ENCODE peak calls at places on chromosomes 12 and 14, in seven cellular contexts. N, U, F, S, W, O and K are unnamed samples.

GRCh38 chr14:77799863-77800730 is at the start of gene ADCK1:
- DNase-seq in N (peak; percentile 90), U (peak; percentile 80), F (peak; percentile 82), S (peak; percentile 34), W (no peak), O (peak; percentile 68), K (peak; percentile 80)

GRCh38 chr12:19227190-19227879 is 97.8 kb downstream of the PLEKHA5 start:
- DNase-seq in N (no peak), U (no peak), F (no peak), S (no peak), W (no peak), O (no peak), K (no peak)

GRCh38 chr14:79639638-79640037 is 571.7 kb downstream of the DIO2 start:
- DNase-seq in N (no peak), U (no peak), F (no peak), S (no peak), W (no peak), O (no peak), K (no peak)

GRCh38 chr12:102847131-102847530 is 69.9 kb downstream of the PAH start:
- DNase-seq in N (no peak), U (no peak), F (no peak), S (no peak), W (no peak), O (no peak), K (no peak)

GRCh38 chr12:104303538-104304151 is at the start of gene EID3:
- DNase-seq in N (peak; percentile 80), U (peak; percentile 80), F (no peak), S (no peak), W (no peak), O (no peak), K (peak; percentile 80)

GRCh38 chr12:3076730-3077571 is at the start of gene TSPAN9:
- DNase-seq in N (peak; percentile 96), U (peak; percentile 70), F (peak; percentile 89), S (no peak), W (no peak), O (peak; percentile 37), K (peak; percentile 88)

GRCh38 chr12:85489194-85489593 is 209.2 kb downstream of the ALX1 start:
- DNase-seq in N (no peak), U (no peak), F (no peak), S (no peak), W (no peak), O (no peak), K (no peak)

GRCh38 chr12:13101854-13102375 is 1.6 kb downstream of the GSG1 start:
- DNase-seq in N (no peak), U (no peak), F (no peak), S (no peak), W (no peak), O (peak; percentile 62), K (no peak)

GRCh38 chr12:80232873-80233272 is 133.5 kb downstream of the OTOGL start:
- DNase-seq in N (no peak), U (no peak), F (no peak), S (no peak), W (no peak), O (no peak), K (no peak)

GRCh38 chr12:106274575-106275081 is 26.8 kb upstream of the CKAP4 start:
- DNase-seq in N (no peak), U (no peak), F (no peak), S (no peak), W (no peak), O (peak; percentile 87), K (no peak)

GRCh38 chr12:74846116-74846515 is 308.5 kb downstream of the ATXN7L3B start:
- DNase-seq in N (no peak), U (no peak), F (no peak), S (no peak), W (no peak), O (no peak), K (no peak)

GRCh38 chr14:73850940-73851339 is 691 bp upstream of the PTGR2 start:
- DNase-seq in N (no peak), U (no peak), F (peak; percentile 7), S (no peak), W (no peak), O (peak; percentile 38), K (no peak)

GRCh38 chr14:36944307-36945010 is 227.9 kb downstream of the SLC25A21 start:
- DNase-seq in N (no peak), U (no peak), F (no peak), S (no peak), W (no peak), O (no peak), K (no peak)

GRCh38 chr14:89681086-89682018 is 264.3 kb upstream of the FOXN3 start:
- DNase-seq in N (no peak), U (peak; percentile 29), F (no peak), S (peak; percentile 73), W (no peak), O (no peak), K (no peak)

GRCh38 chr12:100953217-100953616 is 158.6 kb downstream of the ANO4 start:
- DNase-seq in N (no peak), U (no peak), F (no peak), S (no peak), W (no peak), O (no peak), K (no peak)

GRCh38 chr14:100364403-100364802 is 41.3 kb downstream of the SLC25A47 start:
- DNase-seq in N (no peak), U (no peak), F (no peak), S (no peak), W (no peak), O (no peak), K (no peak)

GRCh38 chr12:38771871-38772270 is 133.5 kb downstream of the CPNE8 start:
- DNase-seq in N (no peak), U (no peak), F (no peak), S (peak; percentile 71), W (no peak), O (no peak), K (no peak)

GRCh38 chr12:38772427-38772826 is 133.0 kb downstream of the CPNE8 start:
- DNase-seq in N (no peak), U (no peak), F (no peak), S (no peak), W (no peak), O (no peak), K (no peak)

GRCh38 chr12:38776657-38777056 is 128.7 kb downstream of the CPNE8 start:
- DNase-seq in N (no peak), U (no peak), F (no peak), S (no peak), W (no peak), O (no peak), K (no peak)

DNA sequence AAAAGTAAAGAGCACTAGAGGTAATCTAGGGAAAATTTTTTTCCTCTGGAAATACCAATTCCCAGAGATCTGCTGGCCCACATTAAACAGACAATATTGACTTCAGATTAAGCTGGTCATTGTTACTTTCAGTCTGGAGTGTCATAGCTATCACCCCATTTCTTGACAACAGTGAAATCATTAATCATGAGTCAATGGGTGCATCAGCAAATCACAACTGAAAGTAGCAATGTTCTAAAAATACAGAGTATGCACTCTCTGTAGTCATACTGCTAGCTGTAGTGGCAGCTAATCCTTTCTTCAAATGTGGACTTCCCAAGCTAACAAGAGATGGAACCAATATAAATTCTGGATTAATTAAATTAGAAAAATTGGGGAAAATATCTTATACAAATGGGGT is 129.9 kb downstream of the CPNE8 start:
- DNase-seq in N (no peak), U (no peak), F (no peak), S (peak; percentile 76), W (no peak), O (no peak), K (no peak)
- TF ChIP-seq TAF1 in N (no peak), U (no peak), F (no peak), S (no peak), W (no peak), O (no peak), K (no peak)

GRCh38 chr12:124397399-124397679 is 102.4 kb downstream of the RFLNA start:
- DNase-seq in N (peak; percentile 73), U (no peak), F (no peak), S (no peak), W (no peak), O (no peak), K (no peak)

GRCh38 chr12:124397807-124398577 is 103.1 kb downstream of the RFLNA start:
- DNase-seq in N (no peak), U (no peak), F (peak; percentile 35), S (no peak), W (no peak), O (no peak), K (no peak)

GRCh38 chr12:124395986-124396385 is 101.1 kb downstream of the RFLNA start:
- DNase-seq in N (no peak), U (no peak), F (no peak), S (no peak), W (no peak), O (no peak), K (no peak)

GRCh38 chr12:124395284-124395752 is 100.4 kb downstream of the RFLNA start:
- DNase-seq in N (peak; percentile 79), U (no peak), F (no peak), S (no peak), W (no peak), O (no peak), K (no peak)

GRCh38 chr12:124396544-124397398 is 101.9 kb downstream of the RFLNA start:
- DNase-seq in N (peak; percentile 57), U (no peak), F (peak; percentile 30), S (no peak), W (no peak), O (no peak), K (no peak)
- TF ChIP-seq TAF1 in N (no peak), U (no peak), F (no peak), S (no peak), W (no peak), O (no peak), K (no peak)

GRCh38 chr12:57563358-57563757 is 13.5 kb downstream of the KIF5A start:
- DNase-seq in N (no peak), U (no peak), F (no peak), S (no peak), W (no peak), O (no peak), K (no peak)
- TF ChIP-seq TAF1 in N (no peak), U (no peak), F (no peak), S (no peak), W (no peak), O (no peak), K (no peak)

GRCh38 chr12:41418586-41418985 is 230.5 kb downstream of the PDZRN4 start:
- DNase-seq in N (no peak), U (no peak), F (no peak), S (no peak), W (no peak), O (no peak), K (no peak)

GRCh38 chr12:41424651-41425050 is 236.5 kb downstream of the PDZRN4 start:
- DNase-seq in N (no peak), U (no peak), F (no peak), S (no peak), W (no peak), O (no peak), K (no peak)

DNA sequence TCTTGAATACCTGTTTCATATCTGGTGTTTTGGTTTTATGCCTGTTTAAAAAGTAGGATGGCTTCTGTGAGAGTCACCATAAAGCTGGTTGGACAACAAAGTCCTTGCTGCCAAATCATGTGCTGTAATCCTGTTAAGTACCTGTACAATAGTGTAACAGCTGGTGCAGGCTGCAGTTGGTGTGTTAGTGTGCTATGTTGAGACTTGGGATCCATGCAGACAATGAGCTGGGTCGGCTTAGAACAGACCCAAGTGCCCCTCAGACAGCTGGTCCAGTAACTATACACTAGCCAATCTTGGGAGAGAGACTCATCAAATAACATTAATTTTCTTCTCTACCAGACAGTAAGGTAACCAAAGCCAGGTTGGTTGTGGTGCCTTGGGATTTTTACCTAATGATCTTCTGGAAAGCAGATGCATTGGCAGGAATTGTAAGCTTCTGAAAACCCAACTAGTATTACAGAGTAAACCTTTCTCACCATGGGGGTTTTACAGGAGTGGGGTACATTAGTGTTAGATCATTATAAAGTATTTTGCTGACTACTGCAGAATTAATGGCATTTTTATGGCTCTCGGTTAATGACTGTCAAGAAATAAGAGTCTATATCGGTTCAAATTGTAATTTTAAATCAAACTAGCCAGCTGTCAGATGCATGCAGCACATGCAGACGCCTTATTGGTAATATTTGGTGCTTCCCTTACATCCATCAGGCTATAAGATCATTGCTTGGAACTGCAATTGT is 231.2 kb downstream of the PDZRN4 start:
- DNase-seq in N (no peak), U (no peak), F (no peak), S (no peak), W (no peak), O (no peak), K (no peak)
- TF ChIP-seq TAF1 in N (no peak), U (no peak), F (no peak), S (no peak), W (no peak), O (no peak), K (no peak)